ENCODE peak calls at places on chromosomes 13 and 19, in ten cellular contexts. G is substantia nigra; K is neural progenitor cell; X is body of pancreas; Q is fibroblast of lung; I is CD4-positive, CD25-positive, alpha-beta regulatory T cell; B is heart right ventricle; C is HCT116; T is CD4-positive, alpha-beta T cell; D is cardiac muscle cell. L is an unnamed sample.

GRCh38 chr19:3047307-3048189 is 14.7 kb downstream of the TLE5 start:
- DNase-seq in G (no peak), I (peak), D (peak), C (peak), B (peak), K (peak), Q (peak), X (peak), T (peak), L (peak)

GRCh38 chr13:40813662-40814454 is 24.4 kb downstream of the SLC25A15 start:
- DNase-seq in G (no peak), Q (peak), X (peak), C (no peak), D (peak), T (no peak), K (peak), B (no peak), I (no peak), L (no peak)

GRCh38 chr19:55600336-55601028 is 394 bp downstream of the ZNF524 start:
- DNase-seq in Q (no peak), T (no peak), D (no peak), G (no peak), K (peak), X (peak), B (peak), I (no peak), C (no peak), L (peak)

GRCh38 chr19:16444273-16444597 is 27.5 kb downstream of the EPS15L1 start:
- DNase-seq in T (no peak), C (no peak), G (no peak), I (no peak), B (no peak), X (no peak), Q (no peak), D (no peak), K (no peak), L (no peak)

GRCh38 chr13:49641810-49642291 is 13.5 kb downstream of the ARL11 start:
- DNase-seq in D (peak), I (no peak), B (peak), K (no peak), Q (peak), G (no peak), X (no peak), T (no peak), C (no peak), L (peak)

GRCh38 chr13:97262058-97262457 is 39.9 kb downstream of the MBNL2 start:
- DNase-seq in C (no peak), K (no peak), T (no peak), G (no peak), Q (no peak), D (no peak), B (no peak), X (no peak), I (no peak), L (no peak)

GRCh38 chr13:113457510-113457909 is 4.2 kb upstream of the ADPRHL1 start:
- DNase-seq in D (no peak), I (no peak), K (no peak), Q (peak), T (no peak), C (no peak), X (no peak), G (no peak), B (no peak), L (no peak)

GRCh38 chr19:32537626-32538025 is 43.4 kb upstream of the PDCD5 start:
- DNase-seq in T (no peak), G (no peak), X (no peak), D (no peak), Q (no peak), B (no peak), I (no peak), K (peak), C (no peak), L (no peak)

GRCh38 chr13:96223231-96223630 is 133.3 kb downstream of the HS6ST3 start:
- DNase-seq in T (no peak), B (peak), I (no peak), Q (no peak), G (no peak), X (no peak), D (no peak), K (no peak), C (no peak), L (peak)

GRCh38 chr13:90882551-90882950 is 464.9 kb upstream of the MIR17HG start:
- DNase-seq in I (no peak), T (no peak), Q (no peak), G (no peak), D (no peak), K (no peak), C (no peak), B (no peak), X (no peak), L (no peak)

GRCh38 chr13:87669379-87669978 is 1.7 kb upstream of the SLITRK5 start:
- DNase-seq in K (peak), G (no peak), D (peak), X (no peak), I (no peak), T (no peak), B (no peak), Q (peak), C (no peak), L (no peak)

GRCh38 chr13:18992791-18993190 is 188.8 kb downstream of the TUBA3C start:
- DNase-seq in K (no peak), D (no peak), T (no peak), G (no peak), X (peak), C (no peak), Q (no peak), I (no peak), B (no peak), L (no peak)

GRCh38 chr13:98878421-98879126 is 99.3 kb downstream of the DOCK9 start:
- DNase-seq in Q (no peak), G (peak), X (no peak), T (no peak), C (no peak), B (no peak), D (no peak), K (no peak), I (no peak), L (no peak)

GRCh38 chr13:104740616-104741222 is 1674.5 kb upstream of the SLC10A2 start:
- DNase-seq in Q (no peak), B (no peak), G (no peak), X (no peak), I (no peak), K (no peak), T (no peak), D (no peak), C (no peak), L (no peak)

GRCh38 chr19:41821003-41821735 is 23.3 kb downstream of the LYPD4 start:
- DNase-seq in C (peak), K (peak), Q (peak), I (peak), T (peak), G (no peak), D (peak), B (no peak), X (peak), L (no peak)

GRCh38 chr19:2283835-2284507 is 2.0 kb upstream of the PEAK3 start:
- DNase-seq in T (no peak), C (no peak), K (no peak), I (no peak), G (no peak), B (no peak), X (no peak), Q (no peak), D (no peak), L (no peak)

GRCh38 chr13:30607908-30608307 is 9.8 kb upstream of the USPL1 start:
- DNase-seq in C (no peak), X (no peak), B (no peak), Q (no peak), I (peak), T (peak), D (no peak), G (no peak), K (no peak), L (no peak)

GRCh38 chr13:110942248-110942981 is 27.5 kb upstream of the ANKRD10 start:
- DNase-seq in D (no peak), T (no peak), G (no peak), B (no peak), C (no peak), Q (no peak), K (no peak), I (no peak), X (no peak), L (no peak)

GRCh38 chr19:54115071-54116063 is at the start of the genes PRPF31 and TFPT:
- DNase-seq in D (peak), C (peak), G (peak), T (peak), X (peak), B (peak), Q (peak), K (peak), I (peak), L (peak)

GRCh38 chr19:49613374-49613773 is 22.4 kb downstream of the PRR12 start:
- DNase-seq in G (no peak), D (no peak), Q (peak), T (no peak), X (no peak), I (no peak), B (no peak), K (no peak), C (no peak), L (no peak)

GRCh38 chr13:109606404-109607028 is 179.9 kb downstream of the IRS2 start:
- DNase-seq in T (no peak), G (no peak), I (no peak), B (no peak), Q (peak), X (no peak), K (no peak), D (peak), C (no peak), L (no peak)

GRCh38 chr13:51040431-51040830 is 70.6 kb downstream of the C13orf42 start:
- DNase-seq in T (no peak), C (no peak), X (no peak), G (no peak), I (no peak), Q (no peak), K (no peak), D (no peak), B (no peak), L (no peak)
- H3K27ac ChIP-seq in T (no peak), C (no peak), X (no peak), G (no peak), I (no peak), Q (no peak), K (no peak), D (no peak), B (no peak), L (no peak)

GRCh38 chr13:80454245-80454644 is 113.3 kb upstream of the SPRY2 start:
- DNase-seq in T (no peak), B (no peak), G (no peak), X (no peak), C (no peak), Q (peak), D (peak), K (no peak), I (no peak), L (no peak)
- H3K27ac ChIP-seq in T (no peak), B (no peak), G (no peak), X (no peak), C (no peak), Q (no peak), D (no peak), K (no peak), I (no peak), L (no peak)

GRCh38 chr19:46361915-46362314 is 15.0 kb downstream of the PPP5C start:
- DNase-seq in I (no peak), D (no peak), X (no peak), K (no peak), C (no peak), Q (no peak), T (no peak), G (no peak), B (no peak), L (no peak)

GRCh38 chr19:46355991-46356669 is 9.2 kb downstream of the PPP5C start:
- DNase-seq in B (no peak), Q (no peak), I (no peak), X (no peak), T (no peak), C (no peak), K (no peak), G (no peak), D (no peak), L (no peak)

GRCh38 chr19:46356670-46357055 is 9.8 kb downstream of the PPP5C start:
- DNase-seq in Q (no peak), B (no peak), G (no peak), C (no peak), I (no peak), K (no peak), D (no peak), T (no peak), X (no peak), L (no peak)

GRCh38 chr19:46355234-46355990 is 8.5 kb downstream of the PPP5C start:
- DNase-seq in G (no peak), X (no peak), C (no peak), Q (no peak), I (no peak), T (no peak), B (no peak), K (no peak), D (no peak), L (peak)

GRCh38 chr19:46357846-46358583 is 11.1 kb downstream of the PPP5C start:
- DNase-seq in X (no peak), D (peak), T (no peak), K (no peak), I (no peak), G (no peak), C (no peak), B (no peak), Q (no peak), L (no peak)
- H3K27ac ChIP-seq in X (peak), D (no peak), T (no peak), K (no peak), I (no peak), G (no peak), C (no peak), B (no peak), Q (no peak), L (no peak)

DNA sequence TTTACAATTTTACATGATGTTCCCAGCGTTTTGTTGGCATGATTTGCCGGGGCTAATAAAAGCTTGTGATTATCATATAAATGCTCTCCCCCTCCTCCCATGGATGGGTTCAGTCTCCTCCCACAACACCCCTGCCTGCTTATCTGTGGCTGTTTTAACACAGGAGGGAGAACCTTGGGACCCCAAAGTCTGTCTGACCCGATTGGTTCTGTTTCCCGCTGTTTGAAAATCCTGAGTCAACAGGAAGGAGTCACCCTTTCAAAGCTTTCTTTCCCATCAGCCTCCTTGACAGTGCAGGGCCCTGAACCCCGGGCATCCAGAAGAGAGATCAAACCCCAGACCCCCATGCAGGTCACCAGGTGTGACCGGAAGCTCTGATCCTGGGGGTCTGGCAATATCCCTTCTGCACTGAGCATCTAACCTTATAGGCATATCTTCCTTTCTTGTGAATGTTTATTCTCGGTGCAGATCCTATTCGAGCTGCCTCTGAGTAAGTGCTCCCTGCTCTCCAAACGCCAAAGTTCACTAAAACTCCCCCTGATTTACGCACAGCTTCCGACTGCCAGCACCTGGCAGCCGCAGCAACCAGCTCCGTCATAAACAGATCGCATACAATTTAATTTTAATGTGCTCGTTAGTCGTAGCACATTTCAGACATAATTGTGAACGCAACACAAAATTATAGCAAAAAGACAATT is 74.8 kb downstream of the TSHZ3 start:
- DNase-seq in G (no peak), B (no peak), C (no peak), K (no peak), D (no peak), Q (no peak), X (no peak), T (no peak), I (no peak), L (no peak)
- H3K27ac ChIP-seq in G (no peak), B (no peak), C (no peak), K (no peak), D (no peak), Q (no peak), X (no peak), T (no peak), I (no peak), L (no peak)

GRCh38 chr13:25733696-25734435 is 317.9 kb downstream of the SHISA2 start:
- DNase-seq in B (no peak), C (no peak), G (no peak), T (no peak), Q (no peak), I (no peak), D (no peak), K (no peak), X (no peak), L (no peak)
- H3K27ac ChIP-seq in B (no peak), C (no peak), G (no peak), T (no peak), Q (no peak), I (no peak), D (no peak), K (no peak), X (no peak), L (no peak)

DNA sequence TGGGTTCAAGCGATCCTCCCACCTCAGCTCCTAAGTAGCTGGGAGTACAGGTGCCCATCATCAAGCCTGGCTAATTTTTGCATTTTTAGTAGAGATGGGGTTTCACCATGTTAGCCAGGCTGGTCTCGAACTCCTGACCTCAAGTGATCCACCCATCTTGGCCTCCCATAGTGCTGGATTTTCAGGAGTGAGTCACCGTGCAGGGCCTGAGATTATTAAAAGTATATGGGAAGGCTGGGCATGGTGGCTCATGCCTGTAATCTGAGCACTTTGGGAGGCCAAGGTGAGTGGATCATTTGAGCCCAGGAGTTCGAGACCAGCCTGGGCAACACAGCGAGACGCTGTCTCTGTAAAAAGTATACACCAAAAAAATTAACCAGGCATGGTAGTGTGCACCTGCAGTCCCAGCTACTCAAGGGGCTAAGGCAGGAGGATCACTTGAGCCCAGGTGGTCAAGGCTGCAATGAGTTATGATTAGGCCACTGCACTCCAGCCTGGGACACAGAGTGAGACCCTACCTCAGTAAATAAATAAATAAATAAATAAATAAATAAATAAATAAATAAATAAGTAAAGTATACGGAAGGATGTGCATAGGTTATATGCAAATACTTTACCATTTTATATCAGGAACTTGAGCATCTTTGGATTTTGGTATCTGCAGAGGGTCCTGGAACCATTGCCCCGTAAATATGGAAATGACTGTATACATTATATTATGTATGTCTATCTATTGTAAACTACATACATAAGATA is 854 bp downstream of the IL12RB1 start:
- DNase-seq in T (no peak), D (no peak), G (no peak), Q (no peak), B (no peak), X (no peak), K (no peak), C (no peak), I (no peak), L (no peak)
- H3K27ac ChIP-seq in T (peak), D (no peak), G (no peak), Q (no peak), B (no peak), X (no peak), K (no peak), C (no peak), I (peak), L (no peak)

GRCh38 chr13:46575321-46575721 is 22.4 kb downstream of the LRCH1 start:
- DNase-seq in Q (peak), B (no peak), D (peak), C (no peak), G (no peak), X (no peak), K (no peak), T (no peak), I (no peak), L (no peak)
- H3K27ac ChIP-seq in Q (peak), B (peak), D (peak), C (no peak), G (no peak), X (peak), K (no peak), T (no peak), I (no peak), L (peak)

GRCh38 chr13:74032325-74032724 is 101.9 kb downstream of the KLF12 start:
- DNase-seq in C (no peak), D (no peak), I (no peak), Q (no peak), K (no peak), G (no peak), B (no peak), X (no peak), T (no peak), L (no peak)

GRCh38 chr13:74036373-74036772 is 97.8 kb downstream of the KLF12 start:
- DNase-seq in I (no peak), G (no peak), B (no peak), D (no peak), T (no peak), C (no peak), K (no peak), Q (no peak), X (no peak), L (no peak)

GRCh38 chr13:74037762-74038161 is 96.4 kb downstream of the KLF12 start:
- DNase-seq in C (no peak), G (no peak), X (no peak), B (no peak), T (no peak), I (no peak), K (no peak), D (no peak), Q (no peak), L (no peak)

GRCh38 chr13:74039154-74039553 is 95.0 kb downstream of the KLF12 start:
- DNase-seq in K (no peak), G (no peak), C (no peak), Q (no peak), B (no peak), D (no peak), X (no peak), T (no peak), I (no peak), L (no peak)

GRCh38 chr13:74035881-74036280 is 98.3 kb downstream of the KLF12 start:
- DNase-seq in X (no peak), G (no peak), D (no peak), Q (no peak), C (no peak), T (no peak), B (no peak), I (no peak), K (no peak), L (no peak)
- H3K27ac ChIP-seq in X (no peak), G (no peak), D (peak), Q (no peak), C (no peak), T (no peak), B (no peak), I (no peak), K (no peak), L (no peak)